ENCODE peak calls at places on chromosomes 3 and 15, in seven cellular contexts. B is H9, I is ovary, N is psoas muscle, V is suprapubic skin, T is WERI-Rb-1, Q is Panc1. G is an unnamed sample.

GRCh38 chr3:66376568-66376967 is 124.3 kb downstream of the LRIG1 start:
- DNase-seq in B (no peak), I (no peak), N (no peak), V (no peak), T (no peak), Q (no peak), G (no peak)

GRCh38 chr3:54433846-54434245 is 311.5 kb downstream of the CACNA2D3 start:
- DNase-seq in B (peak; percentile 88), I (no peak), N (no peak), V (no peak), T (peak; percentile 92), Q (no peak), G (no peak)

GRCh38 chr3:79040701-79041100 is 727.1 kb downstream of the ROBO1 start:
- DNase-seq in B (no peak), I (no peak), N (no peak), V (no peak), T (no peak), Q (no peak), G (no peak)

GRCh38 chr3:125591116-125591755 is 4.1 kb downstream of the OSBPL11 start:
- DNase-seq in B (no peak), I (no peak), N (no peak), V (no peak), T (no peak), Q (no peak), G (peak; percentile 16)

GRCh38 chr3:56985460-56986327 is 74.8 kb upstream of the SPATA12 start:
- DNase-seq in B (no peak), I (no peak), N (no peak), V (no peak), T (no peak), Q (no peak), G (no peak)

GRCh38 chr15:37100109-37100873 is at the start of gene MEIS2:
- DNase-seq in B (peak; percentile 90), I (peak; percentile 95), N (peak; percentile 92), V (peak; percentile 96), T (peak; percentile 97), Q (peak; percentile 67), G (peak; percentile 80)

GRCh38 chr3:113468536-113468935 is 27.2 kb upstream of the CFAP44 start:
- DNase-seq in B (no peak), I (no peak), N (no peak), V (no peak), T (no peak), Q (no peak), G (no peak)

GRCh38 chr3:385151-385550 is 188.6 kb downstream of the CHL1 start:
- DNase-seq in B (no peak), I (no peak), N (no peak), V (no peak), T (no peak), Q (no peak), G (no peak)

GRCh38 chr3:133295199-133295901 is 104.5 kb upstream of the BFSP2 start:
- DNase-seq in B (peak; percentile 38), I (no peak), N (no peak), V (no peak), T (no peak), Q (no peak), G (no peak)

GRCh38 chr3:197186887-197187588 is 111.4 kb downstream of the DLG1 start:
- DNase-seq in B (no peak), I (no peak), N (no peak), V (no peak), T (no peak), Q (peak; percentile 39), G (no peak)

GRCh38 chr3:42129014-42129953 is 38.1 kb downstream of the TRAK1 start:
- DNase-seq in B (no peak), I (no peak), N (no peak), V (no peak), T (no peak), Q (no peak), G (no peak)

GRCh38 chr3:31065765-31066164 is 171.3 kb upstream of the GADL1 start:
- DNase-seq in B (no peak), I (no peak), N (no peak), V (no peak), T (no peak), Q (no peak), G (no peak)

GRCh38 chr3:39136533-39137434 is 16.6 kb downstream of the CSRNP1 start:
- DNase-seq in B (peak; percentile 24), I (no peak), N (no peak), V (no peak), T (no peak), Q (no peak), G (no peak)

GRCh38 chr3:146156060-146156459 is 4.9 kb downstream of the PLOD2 start:
- DNase-seq in B (no peak), I (no peak), N (no peak), V (no peak), T (no peak), Q (no peak), G (no peak)

GRCh38 chr3:10021856-10022775 is 4.1 kb upstream of the FANCD2 start:
- DNase-seq in B (no peak), I (no peak), N (no peak), V (no peak), T (no peak), Q (no peak), G (no peak)

GRCh38 chr3:194983620-194984019 is 287.3 kb downstream of the XXYLT1 start:
- DNase-seq in B (no peak), I (no peak), N (no peak), V (no peak), T (no peak), Q (no peak), G (no peak)

GRCh38 chr3:73576995-73577394 is 47.7 kb downstream of the PDZRN3 start:
- DNase-seq in B (no peak), I (no peak), N (no peak), V (no peak), T (no peak), Q (no peak), G (no peak)

GRCh38 chr15:40906947-40907802 is 12.9 kb downstream of the VPS18 start:
- DNase-seq in B (peak; percentile 47), I (peak; percentile 65), N (peak; percentile 59), V (no peak), T (peak; percentile 63), Q (no peak), G (peak; percentile 45)

GRCh38 chr3:135907422-135908165 is 57.9 kb upstream of the PPP2R3A start:
- DNase-seq in B (no peak), I (no peak), N (no peak), V (no peak), T (no peak), Q (no peak), G (no peak)

GRCh38 chr3:133294253-133294652 is 105.6 kb upstream of the BFSP2 start:
- DNase-seq in B (no peak), I (no peak), N (no peak), V (no peak), T (no peak), Q (no peak), G (no peak)

GRCh38 chr3:62592408-62592807 is 219.1 kb upstream of the FEZF2 start:
- DNase-seq in B (no peak), I (no peak), N (no peak), V (no peak), T (no peak), Q (no peak), G (no peak)

GRCh38 chr3:113295463-113295862 is 84.1 kb downstream of the BOC start:
- DNase-seq in B (no peak), I (no peak), N (no peak), V (no peak), T (no peak), Q (no peak), G (no peak)

GRCh38 chr3:85586018-85586417 is 627.2 kb downstream of the CADM2 start:
- DNase-seq in B (no peak), I (no peak), N (no peak), V (no peak), T (no peak), Q (no peak), G (no peak)

GRCh38 chr3:140505876-140506275 is 172.0 kb upstream of the TRIM42 start:
- DNase-seq in B (no peak), I (no peak), N (no peak), V (no peak), T (no peak), Q (no peak), G (no peak)

GRCh38 chr3:115658337-115659181 is 35.2 kb downstream of the GAP43 start:
- DNase-seq in B (peak; percentile 86), I (peak; percentile 84), N (peak; percentile 83), V (peak; percentile 85), T (peak; percentile 82), Q (no peak), G (peak; percentile 43)

GRCh38 chr3:143977326-143978262 is 6.0 kb downstream of the DIPK2A start:
- DNase-seq in B (no peak), I (no peak), N (no peak), V (no peak), T (no peak), Q (no peak), G (no peak)

GRCh38 chr3:196991581-196992460 is 23.2 kb upstream of the PIGZ start:
- DNase-seq in B (peak; percentile 40), I (peak; percentile 17), N (no peak), V (peak; percentile 72), T (no peak), Q (no peak), G (no peak)

GRCh38 chr3:105686324-105686897 is 182.4 kb downstream of the CBLB start:
- DNase-seq in B (no peak), I (no peak), N (no peak), V (no peak), T (no peak), Q (no peak), G (no peak)

GRCh38 chr15:88621789-88622604 is 857 bp downstream of the AEN start:
- DNase-seq in B (no peak), I (no peak), N (no peak), V (no peak), T (no peak), Q (no peak), G (no peak)

GRCh38 chr3:125375950-125376679 is 990 bp upstream of the ZNF148 start:
- DNase-seq in B (no peak), I (no peak), N (no peak), V (no peak), T (no peak), Q (no peak), G (no peak)

GRCh38 chr15:52278636-52279367 is 16.8 kb downstream of the MYO5C start:
- DNase-seq in B (no peak), I (no peak), N (no peak), V (no peak), T (no peak), Q (no peak), G (no peak)
- H3K27ac ChIP-seq in B (no peak overlapping the region), I (no peak overlapping the region), N (no peak overlapping the region), V (no peak overlapping the region), T (no peak overlapping the region), Q (no peak overlapping the region), G (no peak overlapping the region)

GRCh38 chr3:37770938-37771918 is 90.5 kb upstream of the CTDSPL start:
- DNase-seq in B (no peak), I (peak; percentile 64), N (peak; percentile 19), V (no peak), T (no peak), Q (no peak), G (no peak)
- H3K27ac ChIP-seq in B (no peak overlapping the region), I (no peak overlapping the region), N (peak overlapping the region; percentile 71), V (no peak overlapping the region), T (no peak overlapping the region), Q (no peak overlapping the region), G (no peak overlapping the region)

GRCh38 chr3:171454026-171454425 is 6.2 kb downstream of the TNIK start:
- DNase-seq in B (no peak), I (no peak), N (no peak), V (no peak), T (no peak), Q (no peak), G (no peak)
- H3K27ac ChIP-seq in B (no peak overlapping the region), I (no peak overlapping the region), N (peak overlapping the region; percentile 71), V (no peak overlapping the region), T (no peak overlapping the region), Q (no peak overlapping the region), G (no peak overlapping the region)

GRCh38 chr15:70856177-70856883 is 2.4 kb upstream of the LARP6 start:
- DNase-seq in B (no peak), I (no peak), N (no peak), V (no peak), T (no peak), Q (no peak), G (no peak)
- H3K27ac ChIP-seq in B (no peak overlapping the region), I (no peak overlapping the region), N (peak overlapping the region; percentile 25), V (peak overlapping the region; percentile 42), T (no peak overlapping the region), Q (peak overlapping the region; percentile 66), G (peak overlapping the region; percentile 99)